ENCODE peak calls at places on chromosomes 7 and 10, in five cellular contexts. One of them, this sample, is unnamed.

GRCh38 chr10:75424553-75424952 is 6.9 kb upstream of the LRMDA start:
- DNase-seq in activated CD4-positive, alpha-beta T cell treated with anti-CD3 and anti-CD28 coated beads, Interleukin-2, amount 10 ng/mL, durations not matched to agents 7 days and 5 days: no peak
- DNase-seq in NCI-H510A treated with DMSO at 0.1 percent for 48 hours: no peak
- DNase-seq in activated naive CD4-positive, alpha-beta T cell treated with anti-CD3 and anti-CD28 coated beads, Interleukin-2, amount 50 U/mL, for 72 hours: no peak
- DNase-seq in lung: no peak
- DNase-seq in this sample: no peak

GRCh38 chr10:44862006-44862751 is 49.0 kb upstream of the TMEM72 start:
- DNase-seq in activated CD4-positive, alpha-beta T cell treated with anti-CD3 and anti-CD28 coated beads, Interleukin-2, amount 10 ng/mL, durations not matched to agents 7 days and 5 days: no peak
- DNase-seq in NCI-H510A treated with DMSO at 0.1 percent for 48 hours: no peak
- DNase-seq in activated naive CD4-positive, alpha-beta T cell treated with anti-CD3 and anti-CD28 coated beads, Interleukin-2, amount 50 U/mL, for 72 hours: no peak
- DNase-seq in lung: no peak
- DNase-seq in this sample: no peak

GRCh38 chr7:108468246-108468645 is 12.0 kb upstream of the NRCAM start:
- DNase-seq in activated CD4-positive, alpha-beta T cell treated with anti-CD3 and anti-CD28 coated beads, Interleukin-2, amount 10 ng/mL, durations not matched to agents 7 days and 5 days: no peak
- DNase-seq in NCI-H510A treated with DMSO at 0.1 percent for 48 hours: no peak
- DNase-seq in activated naive CD4-positive, alpha-beta T cell treated with anti-CD3 and anti-CD28 coated beads, Interleukin-2, amount 50 U/mL, for 72 hours: no peak
- DNase-seq in lung: no peak
- DNase-seq in this sample: no peak

GRCh38 chr10:7071421-7071820 is 339.4 kb downstream of the SFMBT2 start:
- DNase-seq in activated CD4-positive, alpha-beta T cell treated with anti-CD3 and anti-CD28 coated beads, Interleukin-2, amount 10 ng/mL, durations not matched to agents 7 days and 5 days: no peak
- DNase-seq in NCI-H510A treated with DMSO at 0.1 percent for 48 hours: no peak
- DNase-seq in activated naive CD4-positive, alpha-beta T cell treated with anti-CD3 and anti-CD28 coated beads, Interleukin-2, amount 50 U/mL, for 72 hours: no peak
- DNase-seq in lung: no peak
- DNase-seq in this sample: no peak

GRCh38 chr7:50304158-50304910 is at the start of gene IKZF1:
- DNase-seq in activated CD4-positive, alpha-beta T cell treated with anti-CD3 and anti-CD28 coated beads, Interleukin-2, amount 10 ng/mL, durations not matched to agents 7 days and 5 days: peak; percentile 57
- DNase-seq in NCI-H510A treated with DMSO at 0.1 percent for 48 hours: peak; percentile 11
- DNase-seq in activated naive CD4-positive, alpha-beta T cell treated with anti-CD3 and anti-CD28 coated beads, Interleukin-2, amount 50 U/mL, for 72 hours: peak; percentile 79
- DNase-seq in lung: peak; percentile 77
- DNase-seq in this sample: peak; percentile 44

GRCh38 chr10:77583527-77583926 is 54.1 kb downstream of the KCNMA1 start:
- DNase-seq in activated CD4-positive, alpha-beta T cell treated with anti-CD3 and anti-CD28 coated beads, Interleukin-2, amount 10 ng/mL, durations not matched to agents 7 days and 5 days: no peak
- DNase-seq in NCI-H510A treated with DMSO at 0.1 percent for 48 hours: no peak
- DNase-seq in activated naive CD4-positive, alpha-beta T cell treated with anti-CD3 and anti-CD28 coated beads, Interleukin-2, amount 50 U/mL, for 72 hours: no peak
- DNase-seq in lung: no peak
- DNase-seq in this sample: no peak

GRCh38 chr10:80612261-80612660 is 74.6 kb downstream of the SH2D4B start:
- DNase-seq in activated CD4-positive, alpha-beta T cell treated with anti-CD3 and anti-CD28 coated beads, Interleukin-2, amount 10 ng/mL, durations not matched to agents 7 days and 5 days: no peak
- DNase-seq in NCI-H510A treated with DMSO at 0.1 percent for 48 hours: peak; percentile 68
- DNase-seq in activated naive CD4-positive, alpha-beta T cell treated with anti-CD3 and anti-CD28 coated beads, Interleukin-2, amount 50 U/mL, for 72 hours: no peak
- DNase-seq in lung: no peak
- DNase-seq in this sample: peak; percentile 66

GRCh38 chr7:143948733-143949132 is 5.9 kb upstream of the OR2F1 start:
- DNase-seq in activated CD4-positive, alpha-beta T cell treated with anti-CD3 and anti-CD28 coated beads, Interleukin-2, amount 10 ng/mL, durations not matched to agents 7 days and 5 days: no peak
- DNase-seq in NCI-H510A treated with DMSO at 0.1 percent for 48 hours: no peak
- DNase-seq in activated naive CD4-positive, alpha-beta T cell treated with anti-CD3 and anti-CD28 coated beads, Interleukin-2, amount 50 U/mL, for 72 hours: no peak
- DNase-seq in lung: no peak
- DNase-seq in this sample: no peak

GRCh38 chr7:69062020-69062760 is 536.1 kb upstream of the AUTS2 start:
- DNase-seq in activated CD4-positive, alpha-beta T cell treated with anti-CD3 and anti-CD28 coated beads, Interleukin-2, amount 10 ng/mL, durations not matched to agents 7 days and 5 days: no peak
- DNase-seq in NCI-H510A treated with DMSO at 0.1 percent for 48 hours: no peak
- DNase-seq in activated naive CD4-positive, alpha-beta T cell treated with anti-CD3 and anti-CD28 coated beads, Interleukin-2, amount 50 U/mL, for 72 hours: no peak
- DNase-seq in lung: no peak
- DNase-seq in this sample: no peak

GRCh38 chr7:118755067-118755625 is 530.6 kb downstream of the ANKRD7 start:
- DNase-seq in activated CD4-positive, alpha-beta T cell treated with anti-CD3 and anti-CD28 coated beads, Interleukin-2, amount 10 ng/mL, durations not matched to agents 7 days and 5 days: no peak
- DNase-seq in NCI-H510A treated with DMSO at 0.1 percent for 48 hours: no peak
- DNase-seq in activated naive CD4-positive, alpha-beta T cell treated with anti-CD3 and anti-CD28 coated beads, Interleukin-2, amount 50 U/mL, for 72 hours: no peak
- DNase-seq in lung: no peak
- DNase-seq in this sample: no peak

GRCh38 chr10:33287112-33287511 is 47.4 kb downstream of the NRP1 start:
- DNase-seq in activated CD4-positive, alpha-beta T cell treated with anti-CD3 and anti-CD28 coated beads, Interleukin-2, amount 10 ng/mL, durations not matched to agents 7 days and 5 days: no peak
- DNase-seq in NCI-H510A treated with DMSO at 0.1 percent for 48 hours: peak; percentile 30
- DNase-seq in activated naive CD4-positive, alpha-beta T cell treated with anti-CD3 and anti-CD28 coated beads, Interleukin-2, amount 50 U/mL, for 72 hours: no peak
- DNase-seq in lung: no peak
- DNase-seq in this sample: no peak

GRCh38 chr10:84845628-84846261 is 517.4 kb downstream of the CCSER2 start:
- DNase-seq in activated CD4-positive, alpha-beta T cell treated with anti-CD3 and anti-CD28 coated beads, Interleukin-2, amount 10 ng/mL, durations not matched to agents 7 days and 5 days: no peak
- DNase-seq in NCI-H510A treated with DMSO at 0.1 percent for 48 hours: peak; percentile 70
- DNase-seq in activated naive CD4-positive, alpha-beta T cell treated with anti-CD3 and anti-CD28 coated beads, Interleukin-2, amount 50 U/mL, for 72 hours: no peak
- DNase-seq in lung: no peak
- DNase-seq in this sample: peak; percentile 22

GRCh38 chr10:3096149-3096548 is 28.8 kb downstream of the PFKP start:
- DNase-seq in activated CD4-positive, alpha-beta T cell treated with anti-CD3 and anti-CD28 coated beads, Interleukin-2, amount 10 ng/mL, durations not matched to agents 7 days and 5 days: no peak
- DNase-seq in NCI-H510A treated with DMSO at 0.1 percent for 48 hours: no peak
- DNase-seq in activated naive CD4-positive, alpha-beta T cell treated with anti-CD3 and anti-CD28 coated beads, Interleukin-2, amount 50 U/mL, for 72 hours: no peak
- DNase-seq in lung: no peak
- DNase-seq in this sample: no peak

GRCh38 chr7:149624006-149624405 is 126.4 kb upstream of the ZNF746 start:
- DNase-seq in activated CD4-positive, alpha-beta T cell treated with anti-CD3 and anti-CD28 coated beads, Interleukin-2, amount 10 ng/mL, durations not matched to agents 7 days and 5 days: peak; percentile 64
- DNase-seq in NCI-H510A treated with DMSO at 0.1 percent for 48 hours: peak; percentile 0
- DNase-seq in activated naive CD4-positive, alpha-beta T cell treated with anti-CD3 and anti-CD28 coated beads, Interleukin-2, amount 50 U/mL, for 72 hours: peak; percentile 60
- DNase-seq in lung: peak; percentile 38
- DNase-seq in this sample: no peak

GRCh38 chr7:87475359-87476178 is at the start of gene ABCB4:
- DNase-seq in activated CD4-positive, alpha-beta T cell treated with anti-CD3 and anti-CD28 coated beads, Interleukin-2, amount 10 ng/mL, durations not matched to agents 7 days and 5 days: no peak
- DNase-seq in NCI-H510A treated with DMSO at 0.1 percent for 48 hours: no peak
- DNase-seq in activated naive CD4-positive, alpha-beta T cell treated with anti-CD3 and anti-CD28 coated beads, Interleukin-2, amount 50 U/mL, for 72 hours: no peak
- DNase-seq in lung: no peak
- DNase-seq in this sample: no peak

GRCh38 chr10:116255931-116256748 is 16.9 kb downstream of the GFRA1 start:
- DNase-seq in activated CD4-positive, alpha-beta T cell treated with anti-CD3 and anti-CD28 coated beads, Interleukin-2, amount 10 ng/mL, durations not matched to agents 7 days and 5 days: no peak
- DNase-seq in NCI-H510A treated with DMSO at 0.1 percent for 48 hours: no peak
- DNase-seq in activated naive CD4-positive, alpha-beta T cell treated with anti-CD3 and anti-CD28 coated beads, Interleukin-2, amount 50 U/mL, for 72 hours: no peak
- DNase-seq in lung: no peak
- DNase-seq in this sample: no peak

GRCh38 chr7:4682621-4683042 is 537 bp downstream of the FOXK1 start:
- DNase-seq in activated CD4-positive, alpha-beta T cell treated with anti-CD3 and anti-CD28 coated beads, Interleukin-2, amount 10 ng/mL, durations not matched to agents 7 days and 5 days: peak; percentile 32
- DNase-seq in NCI-H510A treated with DMSO at 0.1 percent for 48 hours: no peak
- DNase-seq in activated naive CD4-positive, alpha-beta T cell treated with anti-CD3 and anti-CD28 coated beads, Interleukin-2, amount 50 U/mL, for 72 hours: peak; percentile 61
- DNase-seq in lung: peak; percentile 58
- DNase-seq in this sample: no peak

GRCh38 chr10:6165221-6165725 is 37.5 kb upstream of the PFKFB3 start:
- DNase-seq in activated CD4-positive, alpha-beta T cell treated with anti-CD3 and anti-CD28 coated beads, Interleukin-2, amount 10 ng/mL, durations not matched to agents 7 days and 5 days: no peak
- DNase-seq in NCI-H510A treated with DMSO at 0.1 percent for 48 hours: no peak
- DNase-seq in activated naive CD4-positive, alpha-beta T cell treated with anti-CD3 and anti-CD28 coated beads, Interleukin-2, amount 50 U/mL, for 72 hours: no peak
- DNase-seq in lung: no peak
- DNase-seq in this sample: no peak